ENCODE peak calls at places on chromosomes 7 and 10, in four cellular contexts. U, H, N and M are unnamed samples.

GRCh38 chr7:840001-840600 is 7.8 kb downstream of the SUN1 start:
- DNase-seq in U (no peak), H (no peak), N (no peak), M (no peak)

GRCh38 chr10:62454696-62455451 is 80.7 kb downstream of the ZNF365 start:
- DNase-seq in H (no peak), N (no peak), U (no peak), M (no peak)

GRCh38 chr10:14712991-14713422 is 61.7 kb downstream of the FAM107B start:
- DNase-seq in N (no peak), H (no peak), U (no peak), M (no peak)

GRCh38 chr10:106557951-106558733 is 606.4 kb downstream of the SORCS1 start:
- DNase-seq in H (no peak), U (no peak), N (no peak), M (no peak)

GRCh38 chr7:88218836-88219605 is 817 bp downstream of the SRI start:
- DNase-seq in H (no peak), U (no peak), N (no peak), M (no peak)

GRCh38 chr7:121752706-121753105 is 120.3 kb upstream of the PTPRZ1 start:
- DNase-seq in H (no peak), U (no peak), N (no peak), M (no peak)

GRCh38 chr7:120684463-120684862 is 173.5 kb downstream of the TSPAN12 start:
- DNase-seq in U (no peak), N (no peak), H (no peak), M (no peak)

GRCh38 chr7:95229301-95229700 is 95.0 kb downstream of the PON1 start:
- DNase-seq in H (no peak), U (no peak), N (no peak), M (no peak)

GRCh38 chr10:4519691-4520402 is 306.2 kb upstream of the AKR1E2 start:
- DNase-seq in N (no peak), H (no peak), U (no peak), M (no peak)

DNA sequence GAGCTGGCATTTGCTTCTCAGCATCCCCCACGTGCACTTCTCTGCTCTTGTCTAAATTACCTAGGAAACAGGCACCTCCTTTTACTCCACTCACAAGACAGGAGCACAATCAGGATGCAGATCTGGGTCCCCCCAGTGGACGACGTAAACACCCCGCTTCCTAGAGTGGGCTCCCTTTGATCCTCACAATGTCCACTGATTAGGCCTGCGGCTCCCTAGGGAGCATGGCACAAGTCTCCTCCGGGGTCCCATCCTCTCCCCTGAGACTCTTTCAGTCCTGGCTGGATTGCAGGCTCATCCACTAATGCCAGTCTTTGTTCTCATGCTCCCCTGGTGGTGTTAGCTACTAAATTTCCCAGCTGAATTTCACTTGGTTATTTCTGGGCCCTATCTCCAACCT is 98.3 kb downstream of the GLI3 start:
- DNase-seq in U (no peak), N (no peak), H (no peak), M (no peak)
- TF ChIP-seq CTCF in U (no peak), N (no peak), H (no peak), M (no peak)

DNA sequence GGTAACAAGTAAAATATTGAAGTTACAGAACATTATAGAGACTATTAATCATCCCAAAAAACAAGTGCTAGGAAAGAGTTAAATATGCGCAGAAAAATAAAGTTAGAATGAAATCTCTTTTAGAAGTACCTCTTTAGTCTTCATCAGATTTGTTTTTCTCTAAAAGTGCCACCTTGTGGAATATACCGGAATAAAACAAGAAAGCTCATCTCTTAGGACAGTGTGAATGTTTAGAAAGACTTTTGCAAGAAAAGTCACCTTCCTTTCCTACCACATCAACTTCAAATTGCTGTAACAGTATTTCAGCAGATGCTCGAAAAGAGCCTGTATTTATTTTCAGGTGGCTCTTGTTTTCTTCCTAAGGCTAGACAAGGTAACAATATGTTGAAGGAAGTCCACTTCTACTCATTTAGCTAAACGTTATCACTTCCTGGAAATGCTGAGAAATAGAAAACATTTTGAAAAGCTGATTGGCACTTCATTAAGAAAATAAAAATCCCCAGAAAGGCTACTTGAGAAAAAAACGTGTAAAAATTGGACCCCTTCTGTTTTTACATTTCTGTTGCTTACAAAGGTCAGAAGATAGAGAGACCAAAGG is 19.8 kb upstream of the FAM133B start:
- DNase-seq in N (no peak), U (no peak), H (no peak), M (no peak)
- TF ChIP-seq CTCF in N (peak; percentile 40), U (peak; percentile 48), H (peak; percentile 49), M (peak; percentile 58)

GRCh38 chr7:96669812-96670211 is 39.8 kb downstream of the SEM1 start:
- DNase-seq in H (no peak), N (no peak), U (no peak), M (no peak)

GRCh38 chr7:96663871-96664445 is 45.7 kb downstream of the SEM1 start:
- DNase-seq in H (no peak), U (no peak), N (no peak), M (no peak)

GRCh38 chr7:96664793-96665192 is 44.9 kb downstream of the SEM1 start:
- DNase-seq in N (no peak), H (no peak), U (no peak), M (no peak)

GRCh38 chr7:96665689-96666088 is 44.0 kb downstream of the SEM1 start:
- DNase-seq in H (no peak), U (no peak), N (no peak), M (no peak)

DNA sequence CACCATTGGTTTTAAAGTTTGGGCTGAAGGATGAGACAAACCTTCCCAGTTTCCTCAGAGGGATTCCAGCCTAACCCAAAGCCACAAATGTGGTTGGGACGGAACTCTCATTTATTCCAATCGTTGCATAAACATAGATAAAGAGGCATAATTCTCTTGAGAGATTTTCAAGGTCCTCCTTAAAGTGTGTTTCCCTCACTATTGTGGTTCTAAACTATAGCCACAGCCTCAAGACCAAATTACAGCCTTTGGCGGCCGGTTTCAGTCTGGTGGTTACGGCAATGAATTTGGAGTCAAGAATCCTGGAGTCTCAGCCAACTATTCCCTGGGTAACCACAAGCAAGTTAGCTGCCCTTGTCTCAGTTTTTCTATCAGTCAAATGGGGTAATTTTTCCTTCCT is 42.6 kb downstream of the SEM1 start:
- DNase-seq in U (no peak), H (no peak), N (no peak), M (no peak)
- TF ChIP-seq CTCF in U (no peak), H (no peak), N (no peak), M (no peak)

GRCh38 chr7:125059861-125060456 is 130.3 kb upstream of the POT1 start:
- DNase-seq in N (no peak), H (no peak), U (no peak), M (no peak)
- TF ChIP-seq CTCF in N (no peak), H (peak; percentile 28), U (peak; percentile 52), M (peak; percentile 65)

GRCh38 chr10:31927597-31928530 is 767 bp downstream of the ARHGAP12 start:
- DNase-seq in U (peak; percentile 49), N (no peak), H (no peak), M (no peak)
- TF ChIP-seq CTCF in U (peak; percentile 52), N (peak; percentile 31), H (peak; percentile 49), M (peak; percentile 42)